ENCODE peak calls at places on chromosomes 7 and 10, in four cellular contexts. L is activated T-helper 1 cell treated with anti-CD3 and anti-CD28 coated beads, Interleukin-2, amount 50 U/mL, for 16 hours; N is body of pancreas; P is GM03348. A is an unnamed sample.

GRCh38 chr10:63720689-63721088 is 199.5 kb downstream of the REEP3 start:
- DNase-seq in L (no peak), N (no peak), P (no peak), A (no peak)

GRCh38 chr7:17298840-17299476 is 506 bp downstream of the AHR start:
- DNase-seq in L (peak), N (peak), P (peak), A (peak)

GRCh38 chr7:157568785-157569584 is 232.2 kb downstream of the DNAJB6 start:
- DNase-seq in L (peak), N (peak), P (peak), A (peak)

GRCh38 chr7:84231157-84231556 is 36.6 kb upstream of the SEMA3A start:
- DNase-seq in L (no peak), N (no peak), P (peak), A (no peak)

GRCh38 chr10:50517626-50518025 is 106.1 kb downstream of the SGMS1 start:
- DNase-seq in L (no peak), N (no peak), P (no peak), A (no peak)

GRCh38 chr10:101143354-101143648 is 12.2 kb downstream of the TLX1 start:
- DNase-seq in L (no peak), N (no peak), P (no peak), A (no peak)

GRCh38 chr10:100713049-100713858 is 32.1 kb upstream of the PAX2 start:
- DNase-seq in L (no peak), N (no peak), P (peak), A (no peak)

GRCh38 chr7:40899151-40899550 is 764.3 kb downstream of the SUGCT start:
- DNase-seq in L (no peak), N (no peak), P (no peak), A (no peak)

GRCh38 chr10:13816195-13816926 is 229.6 kb downstream of the PRPF18 start:
- DNase-seq in L (no peak), N (peak), P (peak), A (no peak)

GRCh38 chr7:324011-324410 is 34.0 kb downstream of the FOXL3 start:
- DNase-seq in L (no peak), N (no peak), P (no peak), A (no peak)

GRCh38 chr10:24685958-24686540 is 37.6 kb downstream of the ARHGAP21 start:
- DNase-seq in L (no peak), N (no peak), P (peak), A (no peak)

GRCh38 chr7:7181519-7182155 is 707 bp upstream of the C1GALT1 start:
- DNase-seq in L (peak), N (peak), P (peak), A (peak)

GRCh38 chr10:110357252-110357780 is 52.6 kb upstream of the SMNDC1 start:
- DNase-seq in L (peak), N (no peak), P (peak), A (no peak)

GRCh38 chr10:19964625-19965024 is 148.4 kb downstream of the PLXDC2 start:
- DNase-seq in L (no peak), N (no peak), P (no peak), A (no peak)

GRCh38 chr10:12321641-12322040 is 27.7 kb upstream of the CAMK1D start:
- DNase-seq in L (no peak), N (no peak), P (no peak), A (no peak)

GRCh38 chr7:36116347-36117200 is 36.5 kb upstream of the EEPD1 start:
- DNase-seq in L (no peak), N (no peak), P (peak), A (peak)

GRCh38 chr10:66678521-66678920 is 247.3 kb upstream of the LRRTM3 start:
- DNase-seq in L (no peak), N (no peak), P (peak), A (no peak)

GRCh38 chr10:16795410-16796073 is 21.7 kb downstream of the RSU1 start:
- DNase-seq in L (no peak), N (no peak), P (no peak), A (no peak)

GRCh38 chr10:78372806-78373205 is 339.1 kb downstream of the RPS24 start:
- DNase-seq in L (no peak), N (no peak), P (no peak), A (no peak)

GRCh38 chr10:84230359-84230758 is 5.0 kb upstream of the LRIT2 start:
- DNase-seq in L (no peak), N (no peak), P (no peak), A (no peak)

GRCh38 chr7:1669954-1670893 is at the start of gene ELFN1:
- DNase-seq in L (no peak), N (peak), P (peak), A (no peak)

GRCh38 chr7:44678468-44679179 is 70.0 kb upstream of the ZMIZ2 start:
- DNase-seq in L (no peak), N (no peak), P (peak), A (no peak)

GRCh38 chr10:121216721-121217181 is 365.6 kb downstream of the WDR11 start:
- DNase-seq in L (no peak), N (no peak), P (no peak), A (no peak)

GRCh38 chr7:69419928-69420327 is 178.3 kb upstream of the AUTS2 start:
- DNase-seq in L (no peak), N (no peak), P (no peak), A (peak)

GRCh38 chr7:16668049-16668858 is 22.3 kb downstream of the BZW2 start:
- DNase-seq in L (no peak), N (peak), P (peak), A (no peak)

GRCh38 chr7:157844611-157845010 is 507.8 kb downstream of the DNAJB6 start:
- DNase-seq in L (no peak), N (no peak), P (no peak), A (no peak)